ENCODE peak calls at places on chromosome 6, in five cellular contexts. Z is endothelial cell of umbilical vein, A is left lung, F is stomach, O is psoas muscle. H is an unnamed sample.
A peak's percentile ranks its signal among the peaks of the same experiment; 100 is the strongest.

GRCh38 chr6:97025088-97025487 is 100.6 kb downstream of the KLHL32 start:
- DNase-seq in Z (no peak), A (no peak), F (no peak), O (no peak), H (no peak)

GRCh38 chr6:53041356-53041755 is 23.8 kb upstream of the FBXO9 start:
- DNase-seq in Z (no peak), A (no peak), F (no peak), O (no peak), H (no peak)

GRCh38 chr6:3887150-3887700 is 38.1 kb downstream of the FAM50B start:
- DNase-seq in Z (peak; percentile 67), A (no peak), F (no peak), O (no peak), H (no peak)

GRCh38 chr6:74431873-74432272 is 735.9 kb downstream of the CD109 start:
- DNase-seq in Z (no peak), A (no peak), F (no peak), O (no peak), H (no peak)

GRCh38 chr6:35360349-35361138 is 18.2 kb downstream of the PPARD start:
- DNase-seq in Z (no peak), A (no peak), F (no peak), O (peak; percentile 62), H (no peak)

GRCh38 chr6:38012573-38012972 is 193.0 kb downstream of the ZFAND3 start:
- DNase-seq in Z (peak; percentile 55), A (no peak), F (no peak), O (no peak), H (no peak)

GRCh38 chr6:7640607-7641577 is 50.9 kb downstream of the SNRNP48 start:
- DNase-seq in Z (no peak), A (no peak), F (no peak), O (no peak), H (no peak)

GRCh38 chr6:90303037-90303436 is 6.4 kb upstream of the BACH2 start:
- DNase-seq in Z (no peak), A (no peak), F (no peak), O (no peak), H (no peak)

GRCh38 chr6:112780498-112781096 is 433.5 kb downstream of the RFPL4B start:
- DNase-seq in Z (peak; percentile 87), A (no peak), F (peak; percentile 73), O (peak; percentile 39), H (no peak)

GRCh38 chr6:17057322-17057721 is 44.5 kb upstream of the STMND1 start:
- DNase-seq in Z (no peak), A (no peak), F (no peak), O (no peak), H (no peak)

GRCh38 chr6:106163446-106163965 is 77.4 kb downstream of the PRDM1 start:
- DNase-seq in Z (no peak), A (no peak), F (no peak), O (peak; percentile 23), H (no peak)
- H3K27ac ChIP-seq in Z (no peak overlapping the region), A (peak overlapping the region; percentile 89), F (peak overlapping the region; percentile 66), O (no peak overlapping the region), H (peak overlapping the region; percentile 16)

GRCh38 chr6:32240686-32241085 is 16.8 kb upstream of the NOTCH4 start:
- DNase-seq in Z (no peak), A (no peak), F (no peak), O (no peak), H (no peak)

GRCh38 chr6:32244946-32245398 is 21.1 kb upstream of the NOTCH4 start:
- DNase-seq in Z (peak; percentile 85), A (peak; percentile 90), F (peak; percentile 71), O (peak; percentile 85), H (no peak)

GRCh38 chr6:32244270-32244669 is 20.4 kb upstream of the NOTCH4 start:
- DNase-seq in Z (no peak), A (no peak), F (no peak), O (peak; percentile 41), H (no peak)

GRCh38 chr6:32239462-32239861 is 15.6 kb upstream of the NOTCH4 start:
- DNase-seq in Z (no peak), A (no peak), F (no peak), O (no peak), H (no peak)
- H3K27ac ChIP-seq in Z (no peak overlapping the region), A (no peak overlapping the region), F (no peak overlapping the region), O (no peak overlapping the region), H (no peak overlapping the region)

GRCh38 chr6:75489025-75489424 is 4.6 kb downstream of the FILIP1 start:
- DNase-seq in Z (peak; percentile 78), A (no peak), F (no peak), O (no peak), H (no peak)
- H3K27ac ChIP-seq in Z (no peak overlapping the region), A (peak overlapping the region; percentile 88), F (peak overlapping the region; percentile 16), O (peak overlapping the region; percentile 97), H (peak overlapping the region; percentile 87)

GRCh38 chr6:137851669-137852068 is 15.4 kb upstream of the TNFAIP3 start:
- DNase-seq in Z (no peak), A (no peak), F (no peak), O (no peak), H (no peak)

GRCh38 chr6:137850816-137851602 is 16.1 kb upstream of the TNFAIP3 start:
- DNase-seq in Z (no peak), A (no peak), F (no peak), O (no peak), H (no peak)

GRCh38 chr6:137849709-137850093 is 17.4 kb upstream of the TNFAIP3 start:
- DNase-seq in Z (no peak), A (no peak), F (no peak), O (no peak), H (no peak)

GRCh38 chr6:137849076-137849708 is 17.9 kb upstream of the TNFAIP3 start:
- DNase-seq in Z (no peak), A (no peak), F (no peak), O (no peak), H (no peak)

GRCh38 chr6:137850137-137850714 is 16.8 kb upstream of the TNFAIP3 start:
- DNase-seq in Z (no peak), A (no peak), F (no peak), O (no peak), H (no peak)
- H3K27ac ChIP-seq in Z (no peak overlapping the region), A (no peak overlapping the region), F (no peak overlapping the region), O (no peak overlapping the region), H (no peak overlapping the region)

GRCh38 chr6:41901882-41902519 is 6.8 kb upstream of the USP49 start:
- DNase-seq in Z (no peak), A (no peak), F (no peak), O (no peak), H (no peak)
- H3K27ac ChIP-seq in Z (no peak overlapping the region), A (no peak overlapping the region), F (no peak overlapping the region), O (no peak overlapping the region), H (no peak overlapping the region)

GRCh38 chr6:157896931-157897330 is 73.9 kb downstream of the SNX9 start:
- DNase-seq in Z (no peak), A (peak; percentile 54), F (no peak), O (no peak), H (no peak)
- H3K27ac ChIP-seq in Z (no peak overlapping the region), A (no peak overlapping the region), F (no peak overlapping the region), O (no peak overlapping the region), H (no peak overlapping the region)

DNA sequence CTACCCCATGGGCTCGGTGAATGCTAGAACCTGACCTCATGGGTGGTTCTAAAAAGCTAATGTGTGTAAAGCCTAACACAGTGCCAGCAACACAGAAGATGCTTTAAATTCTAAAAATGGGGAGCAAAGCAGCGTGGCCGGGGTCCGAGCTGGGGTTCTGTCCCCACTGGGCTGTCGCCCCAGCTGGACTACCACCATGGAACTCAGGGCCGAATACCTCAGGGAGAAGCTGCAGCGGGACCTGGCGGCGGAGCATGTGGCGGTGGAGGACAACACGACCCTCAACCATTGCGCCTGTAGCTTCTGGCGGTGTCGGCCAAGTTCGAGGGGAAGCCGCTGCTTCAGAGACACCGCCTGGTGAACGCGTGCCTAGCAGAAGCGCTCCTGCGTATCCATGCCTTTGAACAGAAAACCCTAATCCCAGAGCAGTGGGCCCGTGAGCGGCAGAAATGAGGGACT is 8.4 kb downstream of the SOX4 start:
- DNase-seq in Z (peak; percentile 34), A (peak; percentile 69), F (no peak), O (no peak), H (no peak)
- H3K27ac ChIP-seq in Z (no peak overlapping the region), A (no peak overlapping the region), F (no peak overlapping the region), O (no peak overlapping the region), H (no peak overlapping the region)

DNA sequence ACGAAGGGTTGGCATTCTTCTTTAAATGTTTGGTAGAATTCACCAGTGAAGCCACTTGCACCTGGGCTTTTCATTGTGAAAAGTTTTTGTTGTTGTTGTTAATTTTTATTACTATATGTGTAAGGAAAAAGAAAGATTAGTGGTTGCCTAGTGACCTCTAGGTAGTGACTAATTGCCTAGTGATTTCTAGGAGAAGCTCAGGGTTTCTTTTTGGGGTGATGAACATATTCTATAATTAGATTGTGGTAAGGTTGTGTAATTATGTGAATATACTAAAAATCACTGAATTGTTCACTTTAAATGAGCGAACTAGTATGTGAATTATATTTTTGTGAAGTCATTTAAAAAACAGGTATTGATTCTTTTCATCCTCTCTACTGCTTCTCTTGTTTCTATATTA is 123.8 kb upstream of the TMEM170B start:
- DNase-seq in Z (no peak), A (no peak), F (no peak), O (no peak), H (no peak)
- H3K27ac ChIP-seq in Z (no peak overlapping the region), A (no peak overlapping the region), F (no peak overlapping the region), O (no peak overlapping the region), H (peak overlapping the region; percentile 72)

DNA sequence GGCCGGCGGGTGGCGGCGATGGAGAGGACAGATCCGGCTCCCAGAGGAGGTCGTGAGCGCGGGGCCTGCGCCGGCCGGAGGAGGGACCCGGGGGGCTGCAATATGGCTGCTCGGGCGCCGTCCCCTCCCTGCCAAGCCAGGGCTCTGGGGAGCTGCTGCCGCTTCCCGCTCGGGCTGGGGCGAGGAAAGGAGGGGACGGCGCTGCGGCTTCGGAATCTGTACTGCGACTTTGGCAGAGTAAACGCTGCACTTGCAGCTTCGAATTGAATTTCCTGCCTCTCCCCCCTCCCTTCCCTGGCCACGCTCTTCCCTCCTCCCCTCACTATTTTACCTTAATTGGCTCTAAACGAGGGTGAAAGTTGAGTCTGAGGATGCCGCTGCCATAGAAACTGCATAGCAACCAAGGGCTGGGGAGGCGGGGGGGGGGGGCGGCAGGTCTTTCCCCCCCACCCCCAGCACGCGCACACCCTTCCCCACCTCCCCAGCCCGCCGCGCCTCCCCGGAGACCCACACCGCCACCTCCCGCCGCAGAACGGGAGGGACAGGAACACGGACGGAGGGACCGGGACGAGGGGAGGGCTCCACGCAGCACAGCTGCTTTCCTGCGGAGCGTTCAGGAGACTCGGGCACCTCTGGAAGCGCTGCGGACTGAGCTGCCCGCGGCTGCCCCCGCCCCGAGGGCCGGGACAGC is 93.9 kb downstream of the RNASET2 start:
- DNase-seq in Z (no peak), A (no peak), F (peak; percentile 44), O (no peak), H (no peak)
- H3K27ac ChIP-seq in Z (no peak overlapping the region), A (no peak overlapping the region), F (peak overlapping the region; percentile 1), O (no peak overlapping the region), H (no peak overlapping the region)

H was measured in esophagus squamous epithelium.